ENCODE peak calls at places on chromosomes 7 and 10, in ten cellular contexts. Q, S, L, P, N, I, K, Y, D and W are unnamed samples.

GRCh38 chr10:49663596-49663995 is 15.9 kb upstream of the C10orf53 start:
- DNase-seq in Q (no peak), S (no peak), L (no peak), P (no peak), N (no peak), I (no peak), K (no peak), Y (no peak), D (no peak), W (no peak)

GRCh38 chr10:60200012-60200681 is 189.5 kb downstream of the ANK3 start:
- DNase-seq in Q (no peak), S (no peak), L (no peak), P (no peak), N (no peak), I (no peak), K (no peak), Y (no peak), D (no peak), W (no peak)

GRCh38 chr7:137609500-137609899 is 237.3 kb downstream of the DGKI start:
- DNase-seq in Q (no peak), S (no peak), L (no peak), P (no peak), N (no peak), I (no peak), K (peak), Y (no peak), D (no peak), W (no peak)

GRCh38 chr10:124736491-124737136 is 7.6 kb downstream of the FAM53B start:
- DNase-seq in Q (peak), S (no peak), L (peak), P (no peak), N (peak), I (peak), K (peak), Y (peak), D (no peak), W (no peak)

GRCh38 chr7:2953099-2953498 is 90.6 kb downstream of the CARD11 start:
- DNase-seq in Q (no peak), S (no peak), L (peak), P (no peak), N (no peak), I (no peak), K (no peak), Y (no peak), D (no peak), W (no peak)

GRCh38 chr7:727104-727805 is at the start of gene PRKAR1B:
- DNase-seq in Q (no peak), S (no peak), L (no peak), P (no peak), N (no peak), I (no peak), K (no peak), Y (no peak), D (peak), W (peak)

GRCh38 chr7:24963218-24963617 is 16.8 kb downstream of the OSBPL3 start:
- DNase-seq in Q (no peak), S (no peak), L (peak), P (no peak), N (peak), I (peak), K (peak), Y (no peak), D (no peak), W (no peak)

GRCh38 chr10:100728928-100729876 is 16.2 kb upstream of the PAX2 start:
- DNase-seq in Q (no peak), S (peak), L (no peak), P (no peak), N (no peak), I (no peak), K (no peak), Y (no peak), D (peak), W (no peak)

GRCh38 chr10:59432207-59432900 is 70.0 kb upstream of the FAM13C start:
- DNase-seq in Q (no peak), S (no peak), L (no peak), P (no peak), N (no peak), I (no peak), K (no peak), Y (no peak), D (no peak), W (no peak)

GRCh38 chr7:51789494-51789893 is 472.9 kb upstream of the COBL start:
- DNase-seq in Q (no peak), S (no peak), L (no peak), P (no peak), N (no peak), I (no peak), K (peak), Y (no peak), D (no peak), W (no peak)

GRCh38 chr10:128221128-128221527 is 94.9 kb upstream of the MKI67 start:
- DNase-seq in Q (no peak), S (no peak), L (no peak), P (no peak), N (no peak), I (no peak), K (no peak), Y (no peak), D (no peak), W (no peak)

GRCh38 chr7:114539575-114539974 is 125.0 kb downstream of the FOXP2 start:
- DNase-seq in Q (peak), S (peak), L (no peak), P (no peak), N (peak), I (peak), K (peak), Y (no peak), D (no peak), W (no peak)

GRCh38 chr10:51960494-51960895 is 261.1 kb upstream of the CSTF2T start:
- DNase-seq in Q (no peak), S (peak), L (no peak), P (no peak), N (no peak), I (peak), K (no peak), Y (no peak), D (peak), W (no peak)

GRCh38 chr10:116792772-116793171 is 50.4 kb upstream of the HSPA12A start:
- DNase-seq in Q (no peak), S (no peak), L (no peak), P (no peak), N (no peak), I (no peak), K (no peak), Y (no peak), D (no peak), W (no peak)

GRCh38 chr7:45216622-45217165 is 59.1 kb downstream of the RAMP3 start:
- DNase-seq in Q (no peak), S (no peak), L (no peak), P (no peak), N (no peak), I (no peak), K (no peak), Y (no peak), D (no peak), W (no peak)

GRCh38 chr10:132486539-132487121 is 51.0 kb upstream of the INPP5A start:
- DNase-seq in Q (no peak), S (no peak), L (peak), P (no peak), N (peak), I (no peak), K (no peak), Y (peak), D (no peak), W (peak)

GRCh38 chr10:94315975-94316464 is 46.7 kb downstream of the NOC3L start:
- DNase-seq in Q (no peak), S (no peak), L (no peak), P (no peak), N (no peak), I (no peak), K (peak), Y (no peak), D (no peak), W (no peak)

GRCh38 chr7:119974972-119975371 is 298.0 kb upstream of the KCND2 start:
- DNase-seq in Q (no peak), S (no peak), L (no peak), P (no peak), N (no peak), I (no peak), K (no peak), Y (no peak), D (no peak), W (no peak)

GRCh38 chr10:113071446-113071845 is 121.4 kb downstream of the TCF7L2 start:
- DNase-seq in Q (peak), S (no peak), L (no peak), P (no peak), N (peak), I (peak), K (peak), Y (no peak), D (no peak), W (peak)

GRCh38 chr7:141114141-141114664 is 40.3 kb downstream of the TMEM178B start:
- DNase-seq in Q (no peak), S (no peak), L (no peak), P (no peak), N (no peak), I (no peak), K (no peak), Y (no peak), D (no peak), W (no peak)

GRCh38 chr10:17290226-17290625 is 62.2 kb downstream of the VIM start:
- DNase-seq in Q (no peak), S (peak), L (no peak), P (no peak), N (no peak), I (no peak), K (no peak), Y (no peak), D (no peak), W (no peak)
- TF ChIP-seq CTCF in Q (no peak), S (peak), L (no peak), P (peak), N (no peak), I (no peak), K (no peak), Y (no peak), D (peak), W (peak)

GRCh38 chr10:48604408-48605263 is at the start of gene ARHGAP22:
- DNase-seq in Q (peak), S (no peak), L (peak), P (no peak), N (peak), I (peak), K (peak), Y (peak), D (peak), W (peak)

GRCh38 chr10:48603421-48604038 is 1.3 kb downstream of the ARHGAP22 start:
- DNase-seq in Q (no peak), S (no peak), L (no peak), P (no peak), N (no peak), I (no peak), K (no peak), Y (no peak), D (no peak), W (peak)

GRCh38 chr10:48602401-48603135 is 2.3 kb downstream of the ARHGAP22 start:
- DNase-seq in Q (no peak), S (no peak), L (no peak), P (no peak), N (no peak), I (no peak), K (no peak), Y (no peak), D (no peak), W (no peak)

GRCh38 chr10:48605264-48605615 is 367 bp upstream of the ARHGAP22 start:
- DNase-seq in Q (no peak), S (no peak), L (no peak), P (no peak), N (no peak), I (no peak), K (no peak), Y (no peak), D (no peak), W (no peak)

GRCh38 chr10:48604039-48604407 is 850 bp downstream of the ARHGAP22 start:
- DNase-seq in Q (no peak), S (no peak), L (peak), P (no peak), N (no peak), I (no peak), K (no peak), Y (no peak), D (no peak), W (no peak)
- H3K4me3 ChIP-seq in Q (no peak), S (peak), L (peak), P (peak), N (peak), I (peak), K (no peak), Y (no peak), D (peak), W (no peak)

GRCh38 chr10:79070091-79070610 is 1.4 kb downstream of the ZMIZ1 start:
- DNase-seq in Q (peak), S (no peak), L (no peak), P (no peak), N (peak), I (no peak), K (peak), Y (peak), D (no peak), W (no peak)

GRCh38 chr10:79069325-79070090 is 742 bp downstream of the ZMIZ1 start:
- DNase-seq in Q (peak), S (no peak), L (no peak), P (no peak), N (peak), I (no peak), K (peak), Y (peak), D (peak), W (peak)

GRCh38 chr10:79072041-79072441 is 3.3 kb downstream of the ZMIZ1 start:
- DNase-seq in Q (no peak), S (no peak), L (no peak), P (no peak), N (no peak), I (peak), K (no peak), Y (no peak), D (no peak), W (no peak)

GRCh38 chr10:79071535-79071923 is 2.8 kb downstream of the ZMIZ1 start:
- DNase-seq in Q (no peak), S (no peak), L (no peak), P (no peak), N (no peak), I (no peak), K (no peak), Y (no peak), D (no peak), W (no peak)

GRCh38 chr10:79070611-79071534 is 2.1 kb downstream of the ZMIZ1 start:
- DNase-seq in Q (peak), S (no peak), L (peak), P (peak), N (peak), I (peak), K (peak), Y (peak), D (peak), W (peak)
- TF ChIP-seq POLR2A in Q (peak), S (no peak), L (peak), P (peak), N (peak), I (peak), K (peak), Y (no peak), D (no peak), W (peak)

GRCh38 chr7:30273552-30273951 is 10.8 kb upstream of the ZNRF2 start:
- DNase-seq in Q (no peak), S (no peak), L (no peak), P (no peak), N (no peak), I (no peak), K (no peak), Y (no peak), D (no peak), W (no peak)

GRCh38 chr7:30278386-30278785 is 6.0 kb upstream of the ZNRF2 start:
- DNase-seq in Q (no peak), S (no peak), L (no peak), P (no peak), N (no peak), I (no peak), K (peak), Y (no peak), D (no peak), W (no peak)

GRCh38 chr7:30274641-30275040 is 9.8 kb upstream of the ZNRF2 start:
- DNase-seq in Q (no peak), S (no peak), L (no peak), P (no peak), N (no peak), I (no peak), K (no peak), Y (no peak), D (no peak), W (no peak)

GRCh38 chr7:30278849-30279505 is 5.4 kb upstream of the ZNRF2 start:
- DNase-seq in Q (no peak), S (no peak), L (no peak), P (no peak), N (no peak), I (no peak), K (no peak), Y (no peak), D (no peak), W (no peak)

GRCh38 chr7:30276203-30276900 is 8.0 kb upstream of the ZNRF2 start:
- DNase-seq in Q (peak), S (peak), L (no peak), P (no peak), N (no peak), I (peak), K (peak), Y (peak), D (peak), W (peak)
- TF ChIP-seq CTCF in Q (peak), S (peak), L (peak), P (peak), N (peak), I (peak), K (peak), Y (peak), D (peak), W (peak)

GRCh38 chr7:112969946-112970345 is 116.7 kb downstream of the GPR85 start:
- DNase-seq in Q (no peak), S (no peak), L (no peak), P (no peak), N (no peak), I (no peak), K (no peak), Y (no peak), D (no peak), W (no peak)

GRCh38 chr7:112965506-112965905 is 121.1 kb downstream of the GPR85 start:
- DNase-seq in Q (no peak), S (no peak), L (no peak), P (no peak), N (no peak), I (no peak), K (no peak), Y (no peak), D (no peak), W (no peak)

DNA sequence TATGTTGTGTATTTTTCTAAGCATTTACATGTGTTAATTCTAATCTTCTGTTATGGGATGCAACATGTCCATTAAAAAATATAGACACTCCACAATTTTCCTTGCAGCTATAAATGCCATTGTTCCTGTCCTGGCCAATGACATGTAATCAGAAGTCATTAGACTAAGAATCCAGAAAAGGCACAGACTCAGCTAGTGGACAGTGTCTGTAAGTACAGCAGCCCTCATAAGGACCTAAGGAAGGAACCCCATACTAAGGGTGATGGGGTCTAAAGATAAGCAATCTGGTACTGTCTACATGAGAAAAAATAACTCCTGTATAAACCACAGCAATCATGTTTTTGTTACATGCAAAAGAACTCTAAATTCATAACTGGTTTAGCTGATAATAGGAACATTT is 115.9 kb downstream of the GPR85 start:
- DNase-seq in Q (no peak), S (peak), L (no peak), P (no peak), N (no peak), I (no peak), K (no peak), Y (no peak), D (no peak), W (no peak)
- H3K4me3 ChIP-seq in Q (no peak), S (no peak), L (no peak), P (no peak), N (no peak), I (no peak), K (no peak), Y (no peak), D (no peak), W (no peak)

GRCh38 chr10:32378371-32379301 is 31.7 kb upstream of the EPC1 start:
- DNase-seq in Q (peak), S (peak), L (peak), P (peak), N (peak), I (peak), K (peak), Y (peak), D (peak), W (peak)
- TF ChIP-seq POLR2A in Q (no peak), S (peak), L (peak), P (peak), N (peak), I (peak), K (peak), Y (peak), D (no peak), W (peak)

GRCh38 chr10:986881-987634 is 1.2 kb upstream of the GTPBP4 start:
- DNase-seq in Q (no peak), S (no peak), L (peak), P (no peak), N (no peak), I (no peak), K (no peak), Y (no peak), D (no peak), W (no peak)

GRCh38 chr10:988667-989545 is 672 bp downstream of the GTPBP4 start:
- DNase-seq in Q (no peak), S (no peak), L (peak), P (no peak), N (no peak), I (no peak), K (no peak), Y (no peak), D (peak), W (no peak)

GRCh38 chr10:987635-987905 is 664 bp upstream of the GTPBP4 start:
- DNase-seq in Q (no peak), S (no peak), L (no peak), P (no peak), N (no peak), I (peak), K (no peak), Y (no peak), D (no peak), W (no peak)

GRCh38 chr10:986137-986825 is 2.0 kb upstream of the GTPBP4 start:
- DNase-seq in Q (no peak), S (no peak), L (no peak), P (no peak), N (no peak), I (no peak), K (peak), Y (no peak), D (no peak), W (no peak)

GRCh38 chr10:987906-988666 is at the start of gene GTPBP4:
- DNase-seq in Q (peak), S (peak), L (peak), P (peak), N (peak), I (peak), K (peak), Y (peak), D (peak), W (peak)
- TF ChIP-seq CTCF in Q (no peak), S (no peak), L (no peak), P (no peak), N (peak), I (no peak), K (no peak), Y (peak), D (peak), W (peak)

GRCh38 chr10:103492655-103493261 is 747 bp upstream of the NEURL1 start:
- DNase-seq in Q (no peak), S (no peak), L (no peak), P (no peak), N (no peak), I (no peak), K (no peak), Y (no peak), D (no peak), W (no peak)

GRCh38 chr10:103491729-103492364 is 1.7 kb upstream of the NEURL1 start:
- DNase-seq in Q (peak), S (peak), L (no peak), P (no peak), N (no peak), I (no peak), K (no peak), Y (peak), D (peak), W (no peak)

GRCh38 chr10:103493911-103494877 is 689 bp downstream of the NEURL1 start:
- DNase-seq in Q (peak), S (no peak), L (no peak), P (no peak), N (no peak), I (no peak), K (no peak), Y (peak), D (no peak), W (no peak)

GRCh38 chr10:103495321-103495720 is 1.8 kb downstream of the NEURL1 start:
- DNase-seq in Q (no peak), S (no peak), L (no peak), P (no peak), N (no peak), I (no peak), K (no peak), Y (no peak), D (no peak), W (no peak)

DNA sequence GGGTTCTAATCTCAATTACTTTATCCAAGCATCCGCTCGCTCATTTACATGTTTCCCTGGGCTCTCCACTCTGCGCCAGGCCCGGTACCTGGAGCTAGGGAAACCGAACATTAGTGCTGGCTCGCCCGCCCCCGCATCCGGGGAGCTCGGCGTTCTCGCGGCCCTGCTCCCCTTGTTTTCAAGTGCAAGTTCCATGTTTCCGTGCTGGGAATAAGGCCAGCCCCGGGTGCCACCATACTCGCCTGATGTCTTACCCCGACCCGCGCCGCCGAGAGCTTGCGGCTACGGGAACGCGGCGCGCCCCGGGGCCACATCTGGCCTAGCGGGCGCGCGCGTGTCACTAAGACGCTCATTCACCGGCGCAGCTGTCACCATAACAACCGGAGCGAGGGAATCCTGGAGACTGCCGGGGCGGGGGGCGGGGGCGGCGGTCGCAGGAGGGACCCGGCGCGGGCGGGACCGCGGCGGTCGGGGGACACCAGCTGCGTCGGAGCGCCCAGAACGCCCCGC is at the start of gene NEURL1:
- DNase-seq in Q (peak), S (no peak), L (no peak), P (no peak), N (no peak), I (no peak), K (no peak), Y (no peak), D (no peak), W (no peak)
- H3K4me3 ChIP-seq in Q (peak), S (no peak), L (peak), P (peak), N (peak), I (peak), K (no peak), Y (peak), D (peak), W (peak)